ENCODE peak calls at places on chromosomes 5 and 9, in nine cellular contexts. C is endothelial cell of umbilical vein, E is lower lobe of right lung, Y is esophagus squamous epithelium, W is brain microvascular endothelial cell, L is astrocyte, G is neural crest cell, D is GM13976, R is thoracic aorta. U is an unnamed sample.

GRCh38 chr5:54895816-54896341 is 89.5 kb downstream of the ESM1 start:
- DNase-seq in C (peak; percentile 40), E (no peak), Y (no peak), W (peak; percentile 60), L (peak; percentile 51), G (no peak), D (no peak), R (no peak), U (no peak)

GRCh38 chr9:15087031-15087417 is 176.8 kb upstream of the FREM1 start:
- DNase-seq in C (no peak), E (no peak), Y (no peak), W (no peak), L (no peak), G (no peak), D (no peak), R (no peak), U (no peak)

GRCh38 chr9:109039539-109039938 is 26.2 kb upstream of the CTNNAL1 start:
- DNase-seq in C (peak; percentile 77), E (no peak), Y (no peak), W (no peak), L (no peak), G (no peak), D (no peak), R (no peak), U (no peak)

GRCh38 chr9:79895232-79895631 is 323.5 kb downstream of the TLE4 start:
- DNase-seq in C (no peak), E (no peak), Y (no peak), W (no peak), L (no peak), G (no peak), D (no peak), R (no peak), U (no peak)

GRCh38 chr5:6552612-6553011 is 80.2 kb downstream of the NSUN2 start:
- DNase-seq in C (no peak), E (no peak), Y (no peak), W (no peak), L (no peak), G (no peak), D (no peak), R (no peak), U (no peak)

GRCh38 chr5:148156609-148157008 is 11.7 kb upstream of the SPINK14 start:
- DNase-seq in C (no peak), E (no peak), Y (no peak), W (no peak), L (no peak), G (no peak), D (no peak), R (no peak), U (no peak)

GRCh38 chr9:95935861-95936578 is 60.5 kb downstream of the ERCC6L2 start:
- DNase-seq in C (no peak), E (no peak), Y (no peak), W (no peak), L (no peak), G (no peak), D (no peak), R (no peak), U (no peak)

GRCh38 chr5:39783756-39784421 is 359.1 kb upstream of the DAB2 start:
- DNase-seq in C (no peak), E (no peak), Y (no peak), W (no peak), L (peak; percentile 28), G (no peak), D (no peak), R (no peak), U (no peak)

GRCh38 chr5:153753645-153754432 is 263.4 kb downstream of the GRIA1 start:
- DNase-seq in C (no peak), E (no peak), Y (no peak), W (no peak), L (peak; percentile 38), G (no peak), D (no peak), R (no peak), U (no peak)

GRCh38 chr5:28961806-28962205 is 1923.4 kb upstream of the CDH9 start:
- DNase-seq in C (no peak), E (no peak), Y (no peak), W (no peak), L (no peak), G (no peak), D (no peak), R (no peak), U (no peak)

GRCh38 chr9:27436234-27436633 is 87.9 kb upstream of the IFNK start:
- DNase-seq in C (no peak), E (no peak), Y (no peak), W (peak; percentile 54), L (no peak), G (no peak), D (no peak), R (no peak), U (no peak)

GRCh38 chr5:68884144-68884754 is 209.6 kb upstream of the SLC30A5 start:
- DNase-seq in C (no peak), E (no peak), Y (no peak), W (no peak), L (no peak), G (no peak), D (no peak), R (no peak), U (no peak)

GRCh38 chr9:37026085-37026935 is 7.8 kb downstream of the PAX5 start:
- DNase-seq in C (no peak), E (no peak), Y (no peak), W (no peak), L (no peak), G (peak; percentile 41), D (peak; percentile 57), R (no peak), U (no peak)

GRCh38 chr9:114754574-114754973 is 51.3 kb downstream of the TNFSF15 start:
- DNase-seq in C (no peak), E (no peak), Y (no peak), W (no peak), L (no peak), G (no peak), D (peak; percentile 41), R (no peak), U (no peak)

GRCh38 chr5:17743580-17744435 is 109.5 kb downstream of the TAF11L14 start:
- DNase-seq in C (no peak), E (no peak), Y (no peak), W (peak; percentile 84), L (peak; percentile 88), G (no peak), D (no peak), R (no peak), U (no peak)

GRCh38 chr5:74237746-74238145 is 402.8 kb downstream of the ENC1 start:
- DNase-seq in C (no peak), E (no peak), Y (no peak), W (no peak), L (no peak), G (no peak), D (no peak), R (no peak), U (no peak)

GRCh38 chr9:89483592-89484474 is 14.1 kb downstream of the SEMA4D start:
- DNase-seq in C (no peak), E (peak; percentile 60), Y (no peak), W (no peak), L (no peak), G (no peak), D (peak; percentile 87), R (no peak), U (no peak)

GRCh38 chr5:126422994-126423788 is at the start of gene GRAMD2B:
- DNase-seq in C (peak; percentile 82), E (peak; percentile 89), Y (peak; percentile 37), W (peak; percentile 85), L (peak; percentile 91), G (peak; percentile 61), D (peak; percentile 76), R (peak; percentile 60), U (no peak)

DNA sequence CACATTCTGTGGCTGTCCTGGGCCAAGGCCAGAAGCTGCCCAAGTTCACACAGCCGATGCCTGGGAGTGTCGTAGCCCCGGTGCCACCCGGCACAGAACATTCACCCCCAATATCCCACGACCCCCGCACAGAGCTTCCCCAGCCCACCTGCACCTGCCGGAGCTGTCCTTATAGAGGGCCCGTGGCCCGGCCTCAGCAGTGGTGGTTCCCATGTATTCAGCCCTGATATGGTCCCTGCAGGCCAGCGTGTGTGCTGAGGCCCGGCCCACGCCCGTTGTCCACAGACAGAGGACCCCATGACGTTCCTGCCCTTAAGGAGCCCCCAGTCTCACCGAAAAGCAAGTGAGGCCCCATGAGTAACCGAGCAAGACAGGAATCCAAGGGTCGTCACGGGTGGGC is 5.3 kb upstream of the GFI1B start:
- DNase-seq in C (no peak), E (no peak), Y (no peak), W (no peak), L (no peak), G (no peak), D (no peak), R (no peak), U (no peak)
- TF ChIP-seq CTCF in C (no peak), E (no peak), Y (no peak), W (no peak), L (no peak), G (no peak), D (no peak), R (no peak), U (no peak)

DNA sequence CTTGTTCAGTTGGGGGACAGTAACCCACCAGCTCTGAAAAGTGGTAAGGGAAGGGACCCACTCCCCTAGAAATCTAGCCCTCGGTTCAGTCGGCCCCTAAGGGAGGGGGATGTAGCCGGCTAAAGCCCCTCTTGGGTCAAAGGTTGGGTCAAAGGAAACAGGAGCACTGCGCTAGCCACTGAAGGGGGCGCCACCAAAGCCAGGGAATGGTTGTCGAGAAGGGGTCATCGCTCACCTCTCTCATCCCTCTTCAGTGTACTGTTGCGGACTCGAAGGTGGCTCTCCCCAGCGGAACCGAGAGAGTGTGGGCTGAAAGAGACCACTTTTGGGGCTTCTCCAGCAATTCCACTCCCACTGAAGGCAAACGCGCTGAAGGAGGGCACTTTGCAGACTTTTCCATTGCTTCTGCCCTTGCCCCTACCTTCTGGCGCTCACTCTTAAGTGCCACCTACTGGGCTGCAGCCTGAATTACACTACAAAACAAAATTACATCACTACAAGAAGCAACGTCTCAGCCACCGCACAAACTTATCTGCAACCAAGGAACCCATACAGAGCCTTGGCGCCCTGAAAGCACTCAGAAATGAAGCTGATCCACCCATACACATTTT is 396.9 kb downstream of the PDE4D start:
- DNase-seq in C (peak; percentile 11), E (no peak), Y (no peak), W (no peak), L (no peak), G (no peak), D (no peak), R (no peak), U (no peak)
- TF ChIP-seq CTCF in C (peak; percentile 43), E (peak; percentile 19), Y (no peak), W (peak; percentile 63), L (peak; percentile 20), G (peak; percentile 52), D (no peak), R (no peak), U (peak; percentile 42)

GRCh38 chr5:97635553-97635952 is 452.5 kb upstream of the RIOK2 start:
- DNase-seq in C (no peak), E (no peak), Y (no peak), W (no peak), L (no peak), G (no peak), D (no peak), R (no peak), U (no peak)
- TF ChIP-seq CTCF in C (no peak), E (no peak), Y (no peak), W (no peak), L (no peak), G (no peak), D (no peak), R (no peak), U (no peak)

DNA sequence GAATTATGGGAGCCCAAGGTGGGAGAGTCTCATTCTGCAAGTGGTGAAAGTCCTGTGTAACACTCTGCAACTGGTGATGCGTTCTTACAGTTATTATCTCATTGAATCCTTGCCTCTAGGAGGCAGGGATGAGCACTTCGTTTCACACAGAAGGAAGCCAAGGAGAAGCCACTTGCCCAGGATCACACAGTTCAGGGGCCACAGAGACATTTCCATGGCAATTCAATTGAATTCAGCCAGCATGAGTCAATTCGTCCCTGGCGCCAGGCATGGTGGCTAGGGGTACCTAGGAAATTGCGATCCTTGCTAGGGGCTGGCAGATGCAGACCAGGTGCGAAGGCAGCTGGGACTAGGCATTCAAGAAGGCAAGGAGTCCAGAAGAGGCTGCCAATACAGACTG is 26.2 kb downstream of the LHX2 start:
- DNase-seq in C (no peak), E (no peak), Y (no peak), W (no peak), L (no peak), G (no peak), D (no peak), R (no peak), U (no peak)
- TF ChIP-seq CTCF in C (no peak), E (no peak), Y (no peak), W (peak; percentile 34), L (no peak), G (no peak), D (no peak), R (no peak), U (no peak)

U was measured in D721Med.